ENCODE peak calls at places on chromosomes 11 and 22, in eight cellular contexts. One of them, this sample, is unnamed.

GRCh38 chr11:117579148-117579547 is 217.9 kb downstream of the DSCAML1 start:
- DNase-seq in H1: no peak
- DNase-seq in cardiac fibroblast: no peak
- DNase-seq in upper lobe of right lung: no peak
- DNase-seq in choroid plexus epithelial cell: no peak
- DNase-seq in endothelial cell of umbilical vein: no peak
- DNase-seq in astrocyte of the spinal cord: no peak
- DNase-seq in IMR-90: no peak
- DNase-seq in this sample: no peak

GRCh38 chr11:44817207-44817944 is 90.6 kb downstream of the TSPAN18 start:
- DNase-seq in H1: no peak
- DNase-seq in cardiac fibroblast: no peak
- DNase-seq in upper lobe of right lung: peak
- DNase-seq in choroid plexus epithelial cell: no peak
- DNase-seq in endothelial cell of umbilical vein: no peak
- DNase-seq in astrocyte of the spinal cord: peak
- DNase-seq in IMR-90: peak
- DNase-seq in this sample: peak

GRCh38 chr22:26479043-26479791 is 4.4 kb downstream of the HPS4 start:
- DNase-seq in H1: no peak
- DNase-seq in cardiac fibroblast: no peak
- DNase-seq in upper lobe of right lung: no peak
- DNase-seq in choroid plexus epithelial cell: no peak
- DNase-seq in endothelial cell of umbilical vein: no peak
- DNase-seq in astrocyte of the spinal cord: no peak
- DNase-seq in IMR-90: no peak
- DNase-seq in this sample: no peak

GRCh38 chr22:43876866-43877509 is 14.7 kb upstream of the SULT4A1 start:
- DNase-seq in H1: no peak
- DNase-seq in cardiac fibroblast: no peak
- DNase-seq in upper lobe of right lung: peak
- DNase-seq in choroid plexus epithelial cell: no peak
- DNase-seq in endothelial cell of umbilical vein: no peak
- DNase-seq in astrocyte of the spinal cord: no peak
- DNase-seq in IMR-90: no peak
- DNase-seq in this sample: no peak

GRCh38 chr11:69542314-69543168 is 61.1 kb downstream of the LINC01488 start:
- DNase-seq in H1: no peak
- DNase-seq in cardiac fibroblast: no peak
- DNase-seq in upper lobe of right lung: peak
- DNase-seq in choroid plexus epithelial cell: no peak
- DNase-seq in endothelial cell of umbilical vein: no peak
- DNase-seq in astrocyte of the spinal cord: no peak
- DNase-seq in IMR-90: no peak
- DNase-seq in this sample: no peak

GRCh38 chr11:2481253-2481652 is 36.4 kb downstream of the KCNQ1 start:
- DNase-seq in H1: no peak
- DNase-seq in cardiac fibroblast: no peak
- DNase-seq in upper lobe of right lung: peak
- DNase-seq in choroid plexus epithelial cell: no peak
- DNase-seq in endothelial cell of umbilical vein: no peak
- DNase-seq in astrocyte of the spinal cord: no peak
- DNase-seq in IMR-90: no peak
- DNase-seq in this sample: peak

GRCh38 chr11:16096336-16096735 is 260.0 kb downstream of the SOX6 start:
- DNase-seq in H1: no peak
- DNase-seq in cardiac fibroblast: peak
- DNase-seq in upper lobe of right lung: no peak
- DNase-seq in choroid plexus epithelial cell: peak
- DNase-seq in endothelial cell of umbilical vein: no peak
- DNase-seq in astrocyte of the spinal cord: peak
- DNase-seq in IMR-90: peak
- DNase-seq in this sample: no peak

GRCh38 chr11:126999366-126999765 is 1.2 kb downstream of the KIRREL3 start:
- DNase-seq in H1: no peak
- DNase-seq in cardiac fibroblast: no peak
- DNase-seq in upper lobe of right lung: no peak
- DNase-seq in choroid plexus epithelial cell: no peak
- DNase-seq in endothelial cell of umbilical vein: no peak
- DNase-seq in astrocyte of the spinal cord: no peak
- DNase-seq in IMR-90: no peak
- DNase-seq in this sample: no peak

GRCh38 chr11:2273771-2274170 is 3.4 kb upstream of the ASCL2 start:
- DNase-seq in H1: no peak
- DNase-seq in cardiac fibroblast: no peak
- DNase-seq in upper lobe of right lung: peak
- DNase-seq in choroid plexus epithelial cell: no peak
- DNase-seq in endothelial cell of umbilical vein: no peak
- DNase-seq in astrocyte of the spinal cord: no peak
- DNase-seq in IMR-90: no peak
- DNase-seq in this sample: no peak

GRCh38 chr11:25927391-25927790 is 404.5 kb upstream of the ANO3 start:
- DNase-seq in H1: no peak
- DNase-seq in cardiac fibroblast: peak
- DNase-seq in upper lobe of right lung: no peak
- DNase-seq in choroid plexus epithelial cell: peak
- DNase-seq in endothelial cell of umbilical vein: no peak
- DNase-seq in astrocyte of the spinal cord: no peak
- DNase-seq in IMR-90: no peak
- DNase-seq in this sample: no peak

GRCh38 chr11:121070951-121071350 is 30.1 kb upstream of the TECTA start:
- DNase-seq in H1: no peak
- DNase-seq in cardiac fibroblast: no peak
- DNase-seq in upper lobe of right lung: no peak
- DNase-seq in choroid plexus epithelial cell: peak
- DNase-seq in endothelial cell of umbilical vein: peak
- DNase-seq in astrocyte of the spinal cord: peak
- DNase-seq in IMR-90: peak
- DNase-seq in this sample: no peak

GRCh38 chr22:24451162-24451561 is 23.8 kb downstream of the ADORA2A start:
- DNase-seq in H1: no peak
- DNase-seq in cardiac fibroblast: no peak
- DNase-seq in upper lobe of right lung: no peak
- DNase-seq in choroid plexus epithelial cell: no peak
- DNase-seq in endothelial cell of umbilical vein: no peak
- DNase-seq in astrocyte of the spinal cord: no peak
- DNase-seq in IMR-90: no peak
- DNase-seq in this sample: no peak

GRCh38 chr11:61746654-61747388 is 5.6 kb upstream of the MYRF start:
- DNase-seq in H1: no peak
- DNase-seq in cardiac fibroblast: no peak
- DNase-seq in upper lobe of right lung: no peak
- DNase-seq in choroid plexus epithelial cell: no peak
- DNase-seq in endothelial cell of umbilical vein: no peak
- DNase-seq in astrocyte of the spinal cord: no peak
- DNase-seq in IMR-90: no peak
- DNase-seq in this sample: no peak

GRCh38 chr11:97743205-97743742 is 1277.5 kb upstream of the CNTN5 start:
- DNase-seq in H1: no peak
- DNase-seq in cardiac fibroblast: peak
- DNase-seq in upper lobe of right lung: no peak
- DNase-seq in choroid plexus epithelial cell: peak
- DNase-seq in endothelial cell of umbilical vein: peak
- DNase-seq in astrocyte of the spinal cord: peak
- DNase-seq in IMR-90: peak
- DNase-seq in this sample: no peak

GRCh38 chr22:49551897-49552659 is 275.6 kb downstream of the BRD1 start:
- DNase-seq in H1: no peak
- DNase-seq in cardiac fibroblast: no peak
- DNase-seq in upper lobe of right lung: peak
- DNase-seq in choroid plexus epithelial cell: no peak
- DNase-seq in endothelial cell of umbilical vein: no peak
- DNase-seq in astrocyte of the spinal cord: no peak
- DNase-seq in IMR-90: no peak
- DNase-seq in this sample: no peak

GRCh38 chr11:57460017-57460755 is at the start of gene RTN4RL2:
- DNase-seq in H1: peak
- DNase-seq in cardiac fibroblast: peak
- DNase-seq in upper lobe of right lung: peak
- DNase-seq in choroid plexus epithelial cell: peak
- DNase-seq in endothelial cell of umbilical vein: peak
- DNase-seq in astrocyte of the spinal cord: peak
- DNase-seq in IMR-90: peak
- DNase-seq in this sample: peak

GRCh38 chr22:34414467-34415440 is 494.5 kb upstream of the LARGE1 start:
- DNase-seq in H1: peak
- DNase-seq in cardiac fibroblast: peak
- DNase-seq in upper lobe of right lung: no peak
- DNase-seq in choroid plexus epithelial cell: peak
- DNase-seq in endothelial cell of umbilical vein: no peak
- DNase-seq in astrocyte of the spinal cord: no peak
- DNase-seq in IMR-90: no peak
- DNase-seq in this sample: no peak

GRCh38 chr22:46534901-46535630 is 2.4 kb downstream of the CELSR1 start:
- DNase-seq in H1: no peak
- DNase-seq in cardiac fibroblast: no peak
- DNase-seq in upper lobe of right lung: no peak
- DNase-seq in choroid plexus epithelial cell: no peak
- DNase-seq in endothelial cell of umbilical vein: no peak
- DNase-seq in astrocyte of the spinal cord: no peak
- DNase-seq in IMR-90: no peak
- DNase-seq in this sample: no peak

GRCh38 chr11:108871152-108871551 is 206.3 kb downstream of the DDX10 start:
- DNase-seq in H1: no peak
- DNase-seq in cardiac fibroblast: peak
- DNase-seq in upper lobe of right lung: no peak
- DNase-seq in choroid plexus epithelial cell: peak
- DNase-seq in endothelial cell of umbilical vein: peak
- DNase-seq in astrocyte of the spinal cord: peak
- DNase-seq in IMR-90: peak
- DNase-seq in this sample: peak

GRCh38 chr11:1906146-1906545 is 13.4 kb upstream of the TNNT3 start:
- DNase-seq in H1: no peak
- DNase-seq in cardiac fibroblast: peak
- DNase-seq in upper lobe of right lung: no peak
- DNase-seq in choroid plexus epithelial cell: no peak
- DNase-seq in endothelial cell of umbilical vein: peak
- DNase-seq in astrocyte of the spinal cord: no peak
- DNase-seq in IMR-90: no peak
- DNase-seq in this sample: no peak

GRCh38 chr11:66112640-66113098 is 42.6 kb downstream of the PACS1 start:
- DNase-seq in H1: no peak
- DNase-seq in cardiac fibroblast: peak
- DNase-seq in upper lobe of right lung: no peak
- DNase-seq in choroid plexus epithelial cell: peak
- DNase-seq in endothelial cell of umbilical vein: peak
- DNase-seq in astrocyte of the spinal cord: peak
- DNase-seq in IMR-90: peak
- DNase-seq in this sample: peak

GRCh38 chr22:23498811-23499798 is 81.0 kb downstream of the IGLL1 start:
- DNase-seq in H1: peak
- DNase-seq in cardiac fibroblast: no peak
- DNase-seq in upper lobe of right lung: peak
- DNase-seq in choroid plexus epithelial cell: no peak
- DNase-seq in endothelial cell of umbilical vein: no peak
- DNase-seq in astrocyte of the spinal cord: no peak
- DNase-seq in IMR-90: no peak
- DNase-seq in this sample: no peak

GRCh38 chr22:49959782-49960158 is 802 bp upstream of the PIM3 start:
- DNase-seq in H1: no peak
- DNase-seq in cardiac fibroblast: no peak
- DNase-seq in upper lobe of right lung: no peak
- DNase-seq in choroid plexus epithelial cell: peak
- DNase-seq in endothelial cell of umbilical vein: no peak
- DNase-seq in astrocyte of the spinal cord: no peak
- DNase-seq in IMR-90: no peak
- DNase-seq in this sample: peak

GRCh38 chr22:27621671-27622070 is 179.9 kb downstream of the MN1 start:
- DNase-seq in H1: no peak
- DNase-seq in cardiac fibroblast: no peak
- DNase-seq in upper lobe of right lung: no peak
- DNase-seq in choroid plexus epithelial cell: no peak
- DNase-seq in endothelial cell of umbilical vein: no peak
- DNase-seq in astrocyte of the spinal cord: no peak
- DNase-seq in IMR-90: no peak
- DNase-seq in this sample: no peak
- H3K4me3 ChIP-seq in H1: no peak
- H3K4me3 ChIP-seq in cardiac fibroblast: no peak
- H3K4me3 ChIP-seq in upper lobe of right lung: no peak
- H3K4me3 ChIP-seq in choroid plexus epithelial cell: no peak
- H3K4me3 ChIP-seq in endothelial cell of umbilical vein: no peak
- H3K4me3 ChIP-seq in astrocyte of the spinal cord: no peak
- H3K4me3 ChIP-seq in IMR-90: no peak
- H3K4me3 ChIP-seq in this sample: no peak

DNA sequence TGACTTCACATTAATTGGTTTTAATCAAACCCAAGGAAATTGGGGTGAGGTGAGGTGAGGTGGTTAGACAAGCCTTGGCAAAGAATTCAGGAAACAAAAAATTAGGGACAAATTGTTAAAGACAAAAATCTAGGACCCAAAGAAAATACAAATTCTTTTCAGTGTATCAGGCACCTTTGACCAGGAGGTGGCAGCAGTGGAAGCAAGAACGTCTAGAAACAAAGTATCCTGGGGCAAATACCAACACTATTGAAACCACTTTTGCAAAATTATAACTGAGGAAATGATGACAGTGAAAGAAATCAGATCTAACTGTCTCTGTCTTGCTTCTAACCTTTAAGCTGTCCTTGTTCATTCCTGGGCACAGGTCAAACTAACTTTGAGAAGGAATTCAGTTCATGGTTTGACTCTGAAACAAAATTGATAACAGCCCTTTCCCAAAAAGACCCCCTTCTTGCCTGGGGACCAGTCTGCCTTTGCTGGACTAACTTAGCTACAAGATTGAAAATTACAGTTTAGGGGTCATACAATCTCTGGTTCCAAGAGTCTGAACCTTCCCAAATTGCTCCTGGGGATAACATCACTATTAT is 11.1 kb upstream of the ALKBH8 start:
- DNase-seq in H1: peak
- DNase-seq in cardiac fibroblast: peak
- DNase-seq in upper lobe of right lung: no peak
- DNase-seq in choroid plexus epithelial cell: peak
- DNase-seq in endothelial cell of umbilical vein: peak
- DNase-seq in astrocyte of the spinal cord: peak
- DNase-seq in IMR-90: peak
- DNase-seq in this sample: peak
- TF ChIP-seq CTCF in H1: no peak
- TF ChIP-seq CTCF in cardiac fibroblast: peak
- TF ChIP-seq CTCF in upper lobe of right lung: peak
- TF ChIP-seq CTCF in choroid plexus epithelial cell: peak
- TF ChIP-seq CTCF in endothelial cell of umbilical vein: peak
- TF ChIP-seq CTCF in astrocyte of the spinal cord: peak
- TF ChIP-seq CTCF in IMR-90: peak
- TF ChIP-seq CTCF in this sample: peak

GRCh38 chr22:31491218-31491962 is 1.7 kb upstream of the EIF4ENIF1 start:
- DNase-seq in H1: no peak
- DNase-seq in cardiac fibroblast: no peak
- DNase-seq in upper lobe of right lung: no peak
- DNase-seq in choroid plexus epithelial cell: no peak
- DNase-seq in endothelial cell of umbilical vein: no peak
- DNase-seq in astrocyte of the spinal cord: no peak
- DNase-seq in IMR-90: no peak
- DNase-seq in this sample: no peak
- H3K4me3 ChIP-seq in H1: no peak
- H3K4me3 ChIP-seq in cardiac fibroblast: no peak
- H3K4me3 ChIP-seq in upper lobe of right lung: peak
- H3K4me3 ChIP-seq in choroid plexus epithelial cell: no peak
- H3K4me3 ChIP-seq in endothelial cell of umbilical vein: peak
- H3K4me3 ChIP-seq in astrocyte of the spinal cord: peak
- H3K4me3 ChIP-seq in IMR-90: no peak
- H3K4me3 ChIP-seq in this sample: peak

GRCh38 chr11:106959800-106960199 is 58.5 kb downstream of the GUCY1A2 start:
- DNase-seq in H1: no peak
- DNase-seq in cardiac fibroblast: peak
- DNase-seq in upper lobe of right lung: no peak
- DNase-seq in choroid plexus epithelial cell: peak
- DNase-seq in endothelial cell of umbilical vein: no peak
- DNase-seq in astrocyte of the spinal cord: peak
- DNase-seq in IMR-90: no peak
- DNase-seq in this sample: no peak
- TF ChIP-seq CTCF in H1: no peak
- TF ChIP-seq CTCF in cardiac fibroblast: no peak
- TF ChIP-seq CTCF in upper lobe of right lung: no peak
- TF ChIP-seq CTCF in choroid plexus epithelial cell: no peak
- TF ChIP-seq CTCF in endothelial cell of umbilical vein: no peak
- TF ChIP-seq CTCF in astrocyte of the spinal cord: no peak
- TF ChIP-seq CTCF in IMR-90: no peak
- TF ChIP-seq CTCF in this sample: no peak